ENCODE peak calls at places on chromosome X, in nine cellular contexts. W, L, T, R, P, U, F, H and C are unnamed samples.

GRCh38 chrX:17931855-17932254 is 70.8 kb upstream of the RAI2 start:
- DNase-seq in P (no peak), W (no peak), H (no peak), T (no peak), F (no peak), L (no peak), R (no peak), U (no peak), C (no peak)

GRCh38 chrX:153416781-153417180 is 5.5 kb downstream of the ZFP92 start:
- DNase-seq in R (peak), U (no peak), F (no peak), H (no peak), P (no peak), L (no peak), T (no peak), W (no peak), C (no peak)

GRCh38 chrX:153063315-153063714 is 7.0 kb downstream of the PNMA3 start:
- DNase-seq in U (no peak), L (no peak), T (peak), R (peak), F (no peak), H (no peak), W (peak), P (no peak), C (peak)

GRCh38 chrX:39957816-39958561 is 139.8 kb downstream of the BCOR start:
- DNase-seq in P (no peak), W (no peak), R (peak), F (no peak), T (peak), L (peak), H (no peak), U (peak), C (no peak)

GRCh38 chrX:123665197-123665596 is 67.7 kb downstream of the THOC2 start:
- DNase-seq in F (no peak), H (no peak), W (peak), L (peak), R (peak), U (peak), T (no peak), P (no peak), C (peak)

GRCh38 chrX:151704023-151704663 is 8.9 kb downstream of the PRRG3 start:
- DNase-seq in H (no peak), P (no peak), F (no peak), W (no peak), T (no peak), R (no peak), U (no peak), L (no peak), C (no peak)

GRCh38 chrX:54427837-54428424 is 12.3 kb upstream of the TSR2 start:
- DNase-seq in U (no peak), W (no peak), L (no peak), P (no peak), F (no peak), T (no peak), H (peak), R (no peak), C (no peak)

GRCh38 chrX:20066968-20067708 is 49.6 kb downstream of the MAP7D2 start:
- DNase-seq in F (peak), U (peak), W (peak), P (no peak), H (peak), R (peak), T (peak), L (peak), C (peak)

GRCh38 chrX:24154490-24155034 is 5.0 kb downstream of the ZFX start:
- DNase-seq in T (no peak), U (no peak), R (no peak), H (no peak), W (no peak), P (no peak), L (no peak), F (no peak), C (peak)

GRCh38 chrX:76428243-76429130 is 977 bp downstream of the MAGEE1 start:
- DNase-seq in U (peak), L (no peak), W (no peak), F (peak), T (no peak), P (peak), R (no peak), H (peak), C (no peak)

GRCh38 chrX:136189222-136189621 is 41.9 kb downstream of the FHL1 start:
- DNase-seq in W (no peak), H (peak), R (no peak), F (no peak), P (no peak), U (no peak), L (no peak), T (no peak), C (no peak)

GRCh38 chrX:40066700-40067099 is 31.1 kb downstream of the BCOR start:
- DNase-seq in W (no peak), R (no peak), H (no peak), U (no peak), T (no peak), L (no peak), P (no peak), F (no peak), C (no peak)

GRCh38 chrX:20362268-20363002 is 95.7 kb upstream of the RPS6KA3 start:
- DNase-seq in W (peak), F (no peak), T (peak), R (peak), H (peak), P (no peak), U (peak), L (no peak), C (peak)

GRCh38 chrX:15500497-15500966 is at the start of gene BMX:
- DNase-seq in L (no peak), U (no peak), F (no peak), R (no peak), T (no peak), W (no peak), P (no peak), H (no peak), C (no peak)

GRCh38 chrX:46758163-46758955 is 559 bp downstream of the SLC9A7 start:
- DNase-seq in L (peak), W (peak), P (peak), T (peak), H (peak), U (no peak), F (peak), R (peak), C (no peak)

GRCh38 chrX:150269613-150270254 is 93.4 kb upstream of the MAMLD1 start:
- DNase-seq in T (no peak), F (no peak), H (peak), W (no peak), R (no peak), U (peak), L (peak), P (no peak), C (no peak)

GRCh38 chrX:120015145-120016067 is 62.1 kb downstream of the RHOXF2B start:
- DNase-seq in F (no peak), H (peak), U (no peak), T (no peak), R (no peak), P (no peak), L (peak), W (no peak), C (no peak)

GRCh38 chrX:150568320-150569154 is at the start of gene MTM1:
- DNase-seq in U (peak), R (peak), T (peak), F (peak), P (peak), L (peak), H (peak), W (peak), C (peak)